ENCODE peak calls at places on chromosomes 12 and 14, in seven cellular contexts. M is activated CD8-positive, alpha-beta memory T cell treated with anti-CD3 and anti-CD28 coated beads for 48 hours; N is activated effector memory CD4-positive, alpha-beta T cell treated with Interleukin-2 at 50 U/mL for 16 hours; C is HFFc6; Q is naive thymus-derived CD8-positive, alpha-beta T cell; F is stimulated activated CD8-positive, alpha-beta memory T cell treated with anti-CD3 and anti-CD28 coated beads, Interleukin-7, amount 100 ng/mL, for 24 hours; W is activated CD4-positive, alpha-beta T cell treated with anti-CD3 and anti-CD28 coated beads, Interleukin-2, amount 50 U/mL, for 48 hours. P is an unnamed sample.

GRCh38 chr12:112988224-112988623 is 9.9 kb downstream of the OAS2 start:
- DNase-seq in M (no peak), N (no peak), C (no peak), Q (no peak), F (no peak), W (peak; percentile 21), P (no peak)

GRCh38 chr14:58272589-58273372 is 25.6 kb upstream of the ARID4A start:
- DNase-seq in M (no peak), N (no peak), C (peak; percentile 37), Q (no peak), F (no peak), W (no peak), P (no peak)

GRCh38 chr12:54352022-54352531 is 12.2 kb downstream of the GPR84 start:
- DNase-seq in M (no peak), N (no peak), C (peak; percentile 26), Q (peak; percentile 34), F (no peak), W (peak; percentile 50), P (no peak)

GRCh38 chr14:38309522-38310262 is 53.8 kb upstream of the CLEC14A start:
- DNase-seq in M (no peak), N (no peak), C (no peak), Q (no peak), F (no peak), W (no peak), P (no peak)

GRCh38 chr12:57222286-57223190 is 5.9 kb downstream of the NXPH4 start:
- DNase-seq in M (no peak), N (no peak), C (no peak), Q (no peak), F (no peak), W (no peak), P (no peak)

GRCh38 chr14:91649930-91650329 is 82.0 kb downstream of the CATSPERB start:
- DNase-seq in M (no peak), N (no peak), C (peak; percentile 12), Q (peak; percentile 40), F (no peak), W (no peak), P (peak; percentile 14)

GRCh38 chr14:91897121-91897701 is 29.9 kb upstream of the TC2N start:
- DNase-seq in M (no peak), N (no peak), C (peak; percentile 34), Q (no peak), F (no peak), W (no peak), P (no peak)

GRCh38 chr14:32627545-32628298 is 298.6 kb downstream of the AKAP6 start:
- DNase-seq in M (no peak), N (no peak), C (no peak), Q (no peak), F (no peak), W (no peak), P (no peak)

GRCh38 chr14:89607453-89607852 is 190.4 kb upstream of the FOXN3 start:
- DNase-seq in M (no peak), N (no peak), C (peak; percentile 58), Q (no peak), F (no peak), W (no peak), P (no peak)

GRCh38 chr14:68139466-68140110 is 320.0 kb downstream of the RAD51B start:
- DNase-seq in M (no peak), N (no peak), C (no peak), Q (no peak), F (no peak), W (no peak), P (no peak)

GRCh38 chr12:76445469-76445868 is 97.3 kb upstream of the BBS10 start:
- DNase-seq in M (no peak), N (no peak), C (peak; percentile 33), Q (no peak), F (no peak), W (no peak), P (no peak)

GRCh38 chr12:6821674-6822433 is at the start of gene GPR162:
- DNase-seq in M (no peak), N (no peak), C (no peak), Q (no peak), F (no peak), W (peak; percentile 27), P (no peak)

GRCh38 chr12:132164426-132164825 is 20.2 kb downstream of the NOC4L start:
- DNase-seq in M (no peak), N (no peak), C (no peak), Q (no peak), F (no peak), W (no peak), P (no peak)

GRCh38 chr12:27530157-27530922 is 6.3 kb downstream of the PPFIBP1 start:
- DNase-seq in M (no peak), N (no peak), C (no peak), Q (no peak), F (no peak), W (no peak), P (no peak)

GRCh38 chr12:110698171-110698902 is 9.4 kb upstream of the HVCN1 start:
- DNase-seq in M (peak; percentile 52), N (peak; percentile 67), C (peak; percentile 71), Q (peak; percentile 84), F (no peak), W (peak; percentile 82), P (peak; percentile 52)

GRCh38 chr12:77104792-77105191 is 39.4 kb upstream of the E2F7 start:
- DNase-seq in M (no peak), N (no peak), C (peak; percentile 39), Q (no peak), F (no peak), W (no peak), P (no peak)

GRCh38 chr14:76768671-76769500 is 7.6 kb downstream of the VASH1 start:
- DNase-seq in M (no peak), N (no peak), C (no peak), Q (no peak), F (no peak), W (no peak), P (no peak)

GRCh38 chr12:18224745-18225144 is 36.6 kb upstream of the PIK3C2G start:
- DNase-seq in M (no peak), N (no peak), C (peak; percentile 3), Q (no peak), F (no peak), W (no peak), P (no peak)

GRCh38 chr12:84508943-84509342 is 403.7 kb downstream of the SLC6A15 start:
- DNase-seq in M (no peak), N (no peak), C (no peak), Q (no peak), F (no peak), W (no peak), P (no peak)

GRCh38 chr12:23133471-23133870 is 508.5 kb downstream of the ETNK1 start:
- DNase-seq in M (no peak), N (no peak), C (no peak), Q (no peak), F (no peak), W (no peak), P (no peak)

GRCh38 chr12:94208433-94208921 is 60.1 kb downstream of the PLXNC1 start:
- DNase-seq in M (peak; percentile 26), N (no peak), C (no peak), Q (no peak), F (peak; percentile 12), W (peak; percentile 64), P (no peak)

GRCh38 chr12:55926738-55927587 is 731 bp downstream of the PYM1 start:
- DNase-seq in M (peak; percentile 81), N (peak; percentile 89), C (peak; percentile 87), Q (peak; percentile 88), F (peak; percentile 86), W (peak; percentile 96), P (peak; percentile 65)

GRCh38 chr14:60252630-60253029 is 3.6 kb downstream of the PPM1A start:
- DNase-seq in M (no peak), N (no peak), C (no peak), Q (no peak), F (no peak), W (no peak), P (no peak)

GRCh38 chr12:122422769-122423257 is 344 bp upstream of the CLIP1 start:
- DNase-seq in M (no peak), N (peak; percentile 21), C (peak; percentile 41), Q (peak; percentile 21), F (peak; percentile 8), W (peak; percentile 65), P (no peak)

GRCh38 chr12:6792522-6793201 is 3.3 kb downstream of the CD4 start:
- DNase-seq in M (no peak), N (peak; percentile 43), C (no peak), Q (peak; percentile 76), F (no peak), W (peak; percentile 38), P (no peak)

GRCh38 chr12:12724421-12725085 is 7.4 kb downstream of the CDKN1B start:
- DNase-seq in M (no peak), N (no peak), C (no peak), Q (no peak), F (no peak), W (no peak), P (no peak)

GRCh38 chr12:13887774-13888388 is 93.5 kb downstream of the GRIN2B start:
- DNase-seq in M (no peak), N (no peak), C (no peak), Q (no peak), F (no peak), W (no peak), P (no peak)

GRCh38 chr12:93857279-93857894 is 180.2 kb downstream of the CRADD start:
- DNase-seq in M (no peak), N (no peak), C (peak; percentile 86), Q (no peak), F (no peak), W (no peak), P (no peak)

GRCh38 chr12:58554522-58555157 is 365.7 kb downstream of the LRIG3 start:
- DNase-seq in M (no peak), N (no peak), C (no peak), Q (no peak), F (no peak), W (no peak), P (no peak)

GRCh38 chr12:109105176-109105575 is 7.8 kb downstream of the UNG start:
- DNase-seq in M (no peak), N (no peak), C (no peak), Q (no peak), F (no peak), W (no peak), P (no peak)

GRCh38 chr12:49952396-49953055 is 2.0 kb downstream of the AQP2 start:
- DNase-seq in M (no peak), N (no peak), C (no peak), Q (no peak), F (no peak), W (no peak), P (no peak)

GRCh38 chr12:4268549-4269181 is 4.9 kb upstream of the CCND2 start:
- DNase-seq in M (no peak), N (peak; percentile 23), C (no peak), Q (peak; percentile 63), F (no peak), W (peak; percentile 50), P (no peak)

GRCh38 chr14:54040851-54041250 is 84.2 kb upstream of the BMP4 start:
- DNase-seq in M (no peak), N (no peak), C (no peak), Q (no peak), F (no peak), W (no peak), P (peak; percentile 24)

GRCh38 chr12:53564941-53565340 is 57.7 kb upstream of the NPFF start:
- DNase-seq in M (no peak), N (no peak), C (no peak), Q (no peak), F (no peak), W (no peak), P (no peak)

GRCh38 chr12:115243933-115244628 is 560.1 kb upstream of the TBX3 start:
- DNase-seq in M (no peak), N (no peak), C (no peak), Q (no peak), F (no peak), W (no peak), P (no peak)

GRCh38 chr12:75631809-75632208 is 120.4 kb upstream of the KRR1 start:
- DNase-seq in M (no peak), N (no peak), C (no peak), Q (no peak), F (no peak), W (no peak), P (no peak)

GRCh38 chr12:40697566-40698257 is 5.5 kb downstream of the CNTN1 start:
- DNase-seq in M (no peak), N (no peak), C (no peak), Q (no peak), F (no peak), W (no peak), P (no peak)

GRCh38 chr12:92002673-92003382 is 142.8 kb downstream of the BTG1 start:
- DNase-seq in M (no peak), N (no peak), C (no peak), Q (no peak), F (no peak), W (no peak), P (no peak)

P was measured in non-pigmented ciliary epithelial cell.